ENCODE peak calls at places on chromosome 4, in six cellular contexts. E, D, U, C, R and H are unnamed samples.

GRCh38 chr4:168647976-168648375 is 151.1 kb downstream of the PALLD start:
- DNase-seq in D (no peak), R (no peak), U (no peak), E (no peak), C (no peak), H (no peak)

GRCh38 chr4:152540293-152540674 is 4.4 kb upstream of the FBXW7 start:
- DNase-seq in U (no peak), R (no peak), D (no peak), C (no peak), E (no peak), H (no peak)

GRCh38 chr4:44422912-44423311 is 25.7 kb downstream of the KCTD8 start:
- DNase-seq in D (no peak), R (no peak), C (no peak), U (no peak), E (no peak), H (no peak)

GRCh38 chr4:38902695-38903094 is 35.1 kb downstream of the FAM114A1 start:
- DNase-seq in D (no peak), U (no peak), E (no peak), C (no peak), R (peak), H (no peak)

GRCh38 chr4:183080372-183081115 is 18.5 kb upstream of the WWC2 start:
- DNase-seq in U (no peak), E (no peak), D (no peak), C (no peak), R (no peak), H (no peak)

GRCh38 chr4:83644677-83645639 is 109.0 kb downstream of the GPAT3 start:
- DNase-seq in C (peak), E (no peak), R (peak), U (no peak), D (no peak), H (peak)

GRCh38 chr4:166078956-166079355 is 205.9 kb downstream of the TLL1 start:
- DNase-seq in E (no peak), C (no peak), R (peak), U (no peak), D (no peak), H (peak)

GRCh38 chr4:37684154-37684553 is 2.0 kb downstream of the RELL1 start:
- DNase-seq in C (no peak), E (peak), D (no peak), R (no peak), U (no peak), H (no peak)

GRCh38 chr4:54659213-54660144 is 1.7 kb downstream of the KIT start:
- DNase-seq in E (no peak), U (no peak), D (no peak), C (no peak), R (peak), H (peak)

GRCh38 chr4:98517444-98518021 is 140.9 kb downstream of the TSPAN5 start:
- DNase-seq in C (no peak), D (no peak), R (peak), U (no peak), E (peak), H (peak)

GRCh38 chr4:23382880-23383279 is 507.0 kb downstream of the PPARGC1A start:
- DNase-seq in C (no peak), D (no peak), R (no peak), E (no peak), U (no peak), H (peak)

GRCh38 chr4:132565542-132565941 is 583.6 kb upstream of the PCDH10 start:
- DNase-seq in R (no peak), U (no peak), E (no peak), D (no peak), C (no peak), H (no peak)

GRCh38 chr4:40915318-40916217 is 165.8 kb downstream of the NSUN7 start:
- DNase-seq in D (no peak), R (peak), E (no peak), U (no peak), C (no peak), H (peak)

GRCh38 chr4:132383571-132384199 is 765.4 kb upstream of the PCDH10 start:
- DNase-seq in U (no peak), E (no peak), D (no peak), R (no peak), C (no peak), H (peak)

GRCh38 chr4:88097301-88097700 is 61.1 kb downstream of the ABCG2 start:
- DNase-seq in U (no peak), R (peak), D (no peak), E (no peak), C (no peak), H (peak)

GRCh38 chr4:8114456-8115202 is 44.0 kb downstream of the ABLIM2 start:
- DNase-seq in E (no peak), C (no peak), R (no peak), U (no peak), D (no peak), H (no peak)

GRCh38 chr4:15955670-15956069 is 7.3 kb downstream of the FGFBP2 start:
- DNase-seq in C (no peak), U (no peak), R (peak), E (no peak), D (no peak), H (peak)

GRCh38 chr4:173585876-173586572 is 56.0 kb upstream of the HAND2 start:
- DNase-seq in R (no peak), D (no peak), E (no peak), U (no peak), C (no peak), H (no peak)

GRCh38 chr4:6507345-6507744 is 34.9 kb upstream of the PPP2R2C start:
- DNase-seq in C (no peak), D (no peak), U (no peak), R (no peak), E (peak), H (no peak)

GRCh38 chr4:84915396-84915780 is 51.1 kb downstream of the WDFY3 start:
- DNase-seq in E (no peak), D (no peak), U (no peak), R (no peak), C (peak), H (peak)

GRCh38 chr4:14000091-14000814 is 372.7 kb upstream of the BOD1L1 start:
- DNase-seq in C (no peak), E (no peak), U (no peak), D (no peak), R (no peak), H (no peak)

GRCh38 chr4:98203406-98204235 is 57.6 kb upstream of the RAP1GDS1 start:
- DNase-seq in D (no peak), C (no peak), U (no peak), R (no peak), E (no peak), H (no peak)

GRCh38 chr4:151034829-151035228 is 19.7 kb upstream of the LRBA start:
- DNase-seq in E (no peak), R (no peak), U (no peak), C (no peak), D (no peak), H (no peak)

GRCh38 chr4:181952478-181952877 is 290.7 kb upstream of the TENM3 start:
- DNase-seq in C (peak), E (no peak), R (peak), U (peak), D (no peak), H (peak)

GRCh38 chr4:15778191-15778741 is at the start of gene CD38:
- DNase-seq in E (no peak), D (peak), R (no peak), U (peak), C (no peak), H (no peak)

GRCh38 chr4:174681723-174682300 is 147.2 kb downstream of the GLRA3 start:
- DNase-seq in D (no peak), U (no peak), E (no peak), R (peak), C (no peak), H (peak)

GRCh38 chr4:175633310-175633709 is 178.8 kb downstream of the GPM6A start:
- DNase-seq in D (no peak), C (no peak), U (no peak), R (no peak), E (no peak), H (no peak)

GRCh38 chr4:140252144-140252741 is 98.3 kb upstream of the MAML3 start:
- DNase-seq in R (no peak), E (no peak), C (no peak), U (no peak), D (peak), H (peak)

DNA sequence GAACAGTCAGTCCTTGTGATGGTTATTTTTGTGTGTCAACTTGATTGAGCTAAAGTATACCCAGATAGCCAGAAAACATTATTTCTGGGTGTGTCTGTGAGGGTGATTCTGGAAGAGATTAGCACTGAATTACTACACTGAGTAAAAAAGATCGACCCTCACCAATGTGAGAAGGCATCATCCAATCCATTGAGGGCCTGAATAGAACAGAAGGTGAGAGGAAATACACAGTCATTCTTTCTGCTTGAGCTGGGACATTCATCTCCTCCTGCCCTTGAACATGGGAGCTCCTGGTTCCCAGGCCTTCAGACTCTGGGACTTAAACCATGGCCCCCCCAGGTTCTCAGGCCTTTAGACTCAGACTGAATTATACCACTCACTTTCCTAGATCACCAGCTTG is 22.3 kb downstream of the INPP4B start:
- DNase-seq in C (no peak), R (no peak), E (no peak), D (no peak), U (no peak), H (no peak)
- H3K4me3 ChIP-seq in C (no peak), R (no peak), E (no peak), D (no peak), U (no peak), H (no peak)

DNA sequence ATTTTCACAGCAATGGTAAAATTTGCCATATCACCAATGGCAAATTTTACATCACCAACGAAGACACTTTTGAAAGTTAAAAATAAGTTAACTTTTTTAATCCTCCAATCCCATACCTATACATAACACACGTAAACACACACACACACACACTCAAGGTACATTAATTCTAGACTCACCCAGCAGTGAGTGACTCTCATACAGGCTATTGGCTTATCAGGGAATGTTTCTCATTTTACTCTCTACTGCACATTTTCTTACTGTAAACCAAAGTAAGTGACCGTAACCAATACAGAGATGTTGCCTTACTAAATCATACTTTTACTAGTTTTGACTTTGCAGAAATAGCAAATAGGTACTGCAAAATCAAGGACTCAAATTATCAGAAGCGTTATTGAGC is 2.3 kb downstream of the VEGFC start:
- DNase-seq in D (no peak), E (no peak), U (no peak), C (no peak), R (no peak), H (no peak)
- H3K4me3 ChIP-seq in D (peak), E (peak), U (peak), C (peak), R (peak), H (peak)

GRCh38 chr4:147157860-147158701 is 212.4 kb upstream of the TTC29 start:
- DNase-seq in C (no peak), D (peak), R (peak), U (peak), E (no peak), H (peak)
- H3K4me3 ChIP-seq in C (peak), D (peak), R (peak), U (peak), E (peak), H (peak)

GRCh38 chr4:24970635-24971034 is 57.8 kb upstream of the CCDC149 start:
- DNase-seq in E (no peak), C (no peak), D (no peak), U (no peak), R (no peak), H (no peak)

GRCh38 chr4:24975505-24975904 is 55.2 kb downstream of the LGI2 start:
- DNase-seq in C (no peak), D (no peak), R (no peak), E (no peak), U (no peak), H (no peak)

GRCh38 chr4:24973471-24974251 is 57.1 kb downstream of the LGI2 start:
- DNase-seq in C (no peak), U (peak), D (peak), E (no peak), R (no peak), H (no peak)

GRCh38 chr4:24971192-24971591 is 58.4 kb upstream of the CCDC149 start:
- DNase-seq in D (no peak), R (no peak), E (no peak), C (no peak), U (no peak), H (no peak)

DNA sequence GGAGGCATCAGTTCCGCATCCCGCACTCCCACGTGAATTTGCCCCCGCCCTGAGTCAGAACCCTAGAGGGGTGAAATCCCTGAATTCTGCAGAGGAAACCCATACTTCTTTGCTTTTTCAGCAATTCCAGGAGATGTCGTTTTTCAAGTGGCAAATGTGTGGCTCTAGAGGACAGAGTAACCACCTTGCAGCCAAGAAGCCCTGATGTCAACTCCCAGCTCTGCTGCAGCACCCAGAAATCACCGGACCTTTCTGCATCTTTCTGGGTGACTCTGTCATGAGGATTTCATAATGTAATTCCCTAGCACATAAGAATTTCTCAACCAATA is 56.5 kb downstream of the LGI2 start:
- DNase-seq in E (no peak), U (no peak), C (no peak), D (no peak), R (no peak), H (no peak)
- H3K4me3 ChIP-seq in E (no peak), U (no peak), C (no peak), D (peak), R (no peak), H (no peak)